ENCODE peak calls at places on chromosomes 16 and 17, in eight cellular contexts. Z, D, O, K, N, L, Y and F are unnamed samples.

GRCh38 chr17:4485676-4486646 is 12.7 kb upstream of the SPNS2 start:
- DNase-seq in Z (no peak), D (no peak), O (no peak), K (no peak), N (no peak), L (no peak), Y (no peak), F (no peak)

GRCh38 chr16:27424772-27425498 is 23.0 kb downstream of the IL21R start:
- DNase-seq in Z (no peak), D (no peak), O (no peak), K (no peak), N (no peak), L (peak), Y (no peak), F (no peak)

GRCh38 chr17:42067371-42068180 is 17.2 kb upstream of the C17orf113 start:
- DNase-seq in Z (peak), D (peak), O (no peak), K (peak), N (peak), L (peak), Y (peak), F (peak)

GRCh38 chr17:81665205-81666091 is 957 bp downstream of the OXLD1 start:
- DNase-seq in Z (no peak), D (peak), O (no peak), K (no peak), N (no peak), L (no peak), Y (no peak), F (no peak)

GRCh38 chr17:28720247-28720996 is 637 bp downstream of the RPL23A start:
- DNase-seq in Z (no peak), D (no peak), O (no peak), K (no peak), N (no peak), L (no peak), Y (no peak), F (no peak)

GRCh38 chr17:74567397-74567796 is at the start of gene CD300H:
- DNase-seq in Z (no peak), D (no peak), O (no peak), K (no peak), N (no peak), L (no peak), Y (no peak), F (no peak)

GRCh38 chr16:27841911-27842310 is 221.6 kb downstream of the GSG1L start:
- DNase-seq in Z (no peak), D (no peak), O (no peak), K (no peak), N (no peak), L (peak), Y (no peak), F (no peak)

GRCh38 chr17:81667754-81668153 is 1.2 kb downstream of the CCDC137 start:
- DNase-seq in Z (no peak), D (no peak), O (no peak), K (no peak), N (no peak), L (no peak), Y (no peak), F (no peak)

GRCh38 chr16:17266606-17267313 is 204.0 kb downstream of the XYLT1 start:
- DNase-seq in Z (no peak), D (no peak), O (no peak), K (no peak), N (no peak), L (no peak), Y (no peak), F (peak)

GRCh38 chr17:48541036-48541573 is 3.8 kb downstream of the HOXB2 start:
- DNase-seq in Z (no peak), D (no peak), O (no peak), K (no peak), N (no peak), L (no peak), Y (no peak), F (no peak)

GRCh38 chr16:86515780-86516617 is 5.7 kb downstream of the FOXF1 start:
- DNase-seq in Z (peak), D (no peak), O (no peak), K (no peak), N (no peak), L (no peak), Y (no peak), F (no peak)

GRCh38 chr17:40068129-40068581 is 5.4 kb downstream of the THRA start:
- DNase-seq in Z (no peak), D (no peak), O (peak), K (peak), N (peak), L (no peak), Y (no peak), F (no peak)

GRCh38 chr17:187130-187529 is 5.7 kb upstream of the DOC2B start:
- DNase-seq in Z (no peak), D (no peak), O (no peak), K (no peak), N (no peak), L (no peak), Y (no peak), F (no peak)

GRCh38 chr17:47862621-47863440 is 11.9 kb upstream of the SP6 start:
- DNase-seq in Z (no peak), D (no peak), O (no peak), K (no peak), N (no peak), L (no peak), Y (no peak), F (no peak)

GRCh38 chr17:78934681-78935418 is 9.7 kb upstream of the TIMP2 start:
- DNase-seq in Z (no peak), D (no peak), O (no peak), K (no peak), N (no peak), L (no peak), Y (no peak), F (no peak)

GRCh38 chr16:78446486-78446885 is 347.0 kb downstream of the WWOX start:
- DNase-seq in Z (no peak), D (no peak), O (no peak), K (no peak), N (no peak), L (no peak), Y (no peak), F (no peak)

GRCh38 chr17:9522074-9522473 is 53.5 kb downstream of the STX8 start:
- DNase-seq in Z (peak), D (no peak), O (no peak), K (peak), N (peak), L (no peak), Y (no peak), F (peak)

GRCh38 chr16:50605733-50606430 is 57.7 kb downstream of the NKD1 start:
- DNase-seq in Z (no peak), D (no peak), O (no peak), K (no peak), N (no peak), L (peak), Y (no peak), F (no peak)

GRCh38 chr17:76444518-76445311 is 8.2 kb downstream of the UBE2O start:
- DNase-seq in Z (no peak), D (no peak), O (no peak), K (no peak), N (no peak), L (peak), Y (no peak), F (no peak)

GRCh38 chr16:48003226-48003907 is 152.4 kb downstream of the ABCC12 start:
- DNase-seq in Z (peak), D (no peak), O (no peak), K (no peak), N (no peak), L (no peak), Y (no peak), F (no peak)

GRCh38 chr16:68369168-68369567 is 58.3 kb downstream of the PRMT7 start:
- DNase-seq in Z (no peak), D (peak), O (no peak), K (no peak), N (no peak), L (no peak), Y (no peak), F (no peak)

GRCh38 chr17:38741853-38742421 is 6.2 kb downstream of the PCGF2 start:
- DNase-seq in Z (no peak), D (peak), O (no peak), K (peak), N (no peak), L (no peak), Y (peak), F (no peak)

GRCh38 chr17:49632201-49632600 is 45.7 kb downstream of the SPOP start:
- DNase-seq in Z (no peak), D (no peak), O (no peak), K (no peak), N (no peak), L (no peak), Y (no peak), F (no peak)
- H3K27ac ChIP-seq in Z (no peak), D (no peak), O (no peak), K (peak), N (no peak), L (peak), Y (peak), F (no peak)

GRCh38 chr17:67360880-67361279 is 5.5 kb downstream of the PSMD12 start:
- DNase-seq in Z (no peak), D (no peak), O (no peak), K (no peak), N (no peak), L (no peak), Y (no peak), F (no peak)
- H3K27ac ChIP-seq in Z (no peak), D (no peak), O (peak), K (peak), N (no peak), L (no peak), Y (no peak), F (no peak)

GRCh38 chr17:32503251-32504165 is 16.7 kb downstream of the CDK5R1 start:
- DNase-seq in Z (no peak), D (no peak), O (no peak), K (no peak), N (no peak), L (no peak), Y (no peak), F (peak)
- H3K27ac ChIP-seq in Z (no peak), D (peak), O (peak), K (no peak), N (no peak), L (no peak), Y (no peak), F (no peak)

GRCh38 chr16:84795338-84796053 is 24.3 kb upstream of the CRISPLD2 start:
- DNase-seq in Z (no peak), D (no peak), O (no peak), K (peak), N (no peak), L (peak), Y (peak), F (no peak)
- H3K27ac ChIP-seq in Z (no peak), D (peak), O (no peak), K (peak), N (no peak), L (peak), Y (peak), F (no peak)

GRCh38 chr17:64083093-64083492 is 46.9 kb downstream of the ERN1 start:
- DNase-seq in Z (no peak), D (no peak), O (no peak), K (no peak), N (no peak), L (no peak), Y (no peak), F (no peak)
- H3K27ac ChIP-seq in Z (no peak), D (no peak), O (peak), K (no peak), N (no peak), L (no peak), Y (no peak), F (no peak)

GRCh38 chr16:53511084-53511402 is 8.0 kb upstream of the AKTIP start:
- DNase-seq in Z (no peak), D (no peak), O (no peak), K (no peak), N (no peak), L (no peak), Y (no peak), F (no peak)
- H3K27ac ChIP-seq in Z (no peak), D (peak), O (no peak), K (peak), N (no peak), L (peak), Y (peak), F (no peak)

GRCh38 chr17:7354262-7354781 is 634 bp upstream of the TMEM95 start:
- DNase-seq in Z (no peak), D (no peak), O (peak), K (no peak), N (no peak), L (no peak), Y (no peak), F (no peak)

GRCh38 chr17:7355053-7355452 is at the start of gene TMEM95:
- DNase-seq in Z (no peak), D (no peak), O (no peak), K (peak), N (peak), L (no peak), Y (peak), F (peak)

GRCh38 chr17:7357381-7357780 is 2.4 kb downstream of the TMEM95 start:
- DNase-seq in Z (no peak), D (no peak), O (no peak), K (no peak), N (no peak), L (no peak), Y (no peak), F (no peak)

GRCh38 chr17:7356072-7356549 is 1.2 kb downstream of the TMEM95 start:
- DNase-seq in Z (peak), D (peak), O (no peak), K (peak), N (peak), L (peak), Y (peak), F (peak)

GRCh38 chr17:7356779-7357178 is 1.8 kb downstream of the TMEM95 start:
- DNase-seq in Z (no peak), D (no peak), O (no peak), K (no peak), N (peak), L (no peak), Y (no peak), F (no peak)
- H3K27ac ChIP-seq in Z (no peak), D (no peak), O (no peak), K (no peak), N (no peak), L (peak), Y (no peak), F (no peak)

DNA sequence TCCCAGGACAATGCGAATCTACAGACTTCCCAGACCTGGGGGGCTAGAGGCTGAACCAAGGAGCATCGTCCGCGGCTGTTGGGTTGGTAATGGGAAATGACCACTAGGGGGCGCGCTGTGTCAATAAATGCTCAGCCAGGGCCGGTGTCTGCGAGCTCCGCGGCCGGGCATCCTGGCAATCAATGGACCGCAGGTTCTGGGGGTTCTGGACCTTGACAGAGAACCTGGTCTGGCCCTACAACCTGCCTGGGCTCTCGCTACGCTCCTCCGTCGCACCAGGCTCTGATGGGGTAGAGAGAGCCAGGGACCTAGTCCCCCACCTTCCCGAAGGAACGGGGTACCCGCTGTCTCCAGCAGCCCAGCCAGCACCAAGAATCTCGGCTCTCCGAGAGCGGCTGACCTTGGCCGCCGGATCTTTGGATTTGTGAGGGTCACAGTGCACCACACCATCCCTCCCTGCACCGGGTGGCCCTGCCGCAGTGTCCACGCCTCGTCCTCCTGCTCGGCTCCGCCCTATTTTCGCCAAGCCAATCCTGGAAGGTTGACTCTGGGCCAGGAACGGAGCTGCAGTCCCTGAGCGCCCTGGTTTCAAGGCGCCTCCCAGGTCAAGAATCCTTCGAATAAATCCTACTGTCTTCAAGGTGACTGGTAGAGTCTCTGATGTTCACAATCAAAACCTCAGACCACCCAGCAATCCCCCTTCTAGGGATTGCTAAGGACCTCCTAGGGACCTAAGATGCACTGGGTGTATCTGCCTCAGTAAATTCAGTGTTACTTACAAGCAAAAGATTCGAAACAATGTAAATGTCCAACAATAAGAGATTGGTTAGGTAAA is 20.3 kb upstream of the BEAN1 start:
- DNase-seq in Z (peak), D (peak), O (no peak), K (peak), N (peak), L (peak), Y (peak), F (peak)
- H3K27ac ChIP-seq in Z (no peak), D (peak), O (peak), K (peak), N (no peak), L (no peak), Y (peak), F (peak)

DNA sequence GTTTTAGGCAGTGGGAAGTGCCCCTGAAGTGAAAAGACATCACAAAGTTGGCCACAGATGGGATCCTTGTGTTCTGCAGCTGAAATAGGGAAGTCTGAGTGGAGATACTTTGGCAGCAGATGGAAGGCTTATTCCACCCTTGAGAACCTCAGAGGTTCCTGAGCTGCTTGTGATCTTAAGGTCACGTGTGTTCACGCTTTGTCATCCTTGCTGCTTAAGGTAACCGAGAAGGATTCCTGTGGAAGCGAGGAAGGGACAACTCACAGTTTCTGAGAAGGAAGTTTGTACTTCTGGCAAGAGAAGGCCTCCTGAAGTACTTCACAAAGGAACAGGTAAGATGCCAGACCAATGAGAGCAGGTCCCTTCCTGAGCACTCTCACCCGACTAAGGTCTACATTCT is 12.2 kb downstream of the ADAP2 start:
- DNase-seq in Z (no peak), D (no peak), O (no peak), K (no peak), N (no peak), L (no peak), Y (no peak), F (no peak)
- H3K27ac ChIP-seq in Z (no peak), D (peak), O (no peak), K (no peak), N (no peak), L (no peak), Y (no peak), F (no peak)